ENCODE peak calls at places on chromosomes 2 and 18, in nine cellular contexts. T is HTR-8/SVneo; K is stimulated activated CD8-positive, alpha-beta memory T cell treated with anti-CD3 and anti-CD28 coated beads, Interleukin-7, amount 100 ng/mL, for 1 hour; I is T-cell; J is ELF-1; E is islet precursor cell; M is activated T-helper 1 cell treated with anti-CD3 and anti-CD28 coated beads, Interleukin-12 subunit alpha, Interleukin-12 subunit beta, Interleukin-2, Interleukin-4 antibody, amounts not matched to agents 30 ng/mL and 10 ng/mL and 1 ng/mL, durations not matched to agents 14 hours and 24 hours and 36 hours; D is glutamatergic neuron; O is fibroblast of villous mesenchyme. H is an unnamed sample.
A peak's percentile ranks its signal among the peaks of the same experiment; 100 is the strongest.

GRCh38 chr2:150097891-150098595 is 389.4 kb downstream of the RND3 start:
- DNase-seq in T (no peak), J (no peak), M (no peak), O (peak; percentile 42), I (no peak), D (no peak), K (no peak), E (no peak), H (no peak)

GRCh38 chr2:151437630-151438029 is 27.9 kb downstream of the RIF1 start:
- DNase-seq in M (no peak), E (no peak), K (no peak), T (peak; percentile 10), I (no peak), J (no peak), D (no peak), O (peak; percentile 44), H (no peak)

GRCh38 chr2:37322368-37322767 is 2.3 kb downstream of the PRKD3 start:
- DNase-seq in D (no peak), J (no peak), I (no peak), K (no peak), E (no peak), M (no peak), T (no peak), O (peak; percentile 71), H (no peak)

GRCh38 chr2:5696741-5697521 is 4.7 kb downstream of the SOX11 start:
- DNase-seq in D (peak; percentile 73), E (peak; percentile 79), T (no peak), K (no peak), J (peak; percentile 81), M (no peak), O (no peak), I (no peak), H (no peak)

GRCh38 chr2:164917296-164917903 is 37.9 kb downstream of the SLC38A11 start:
- DNase-seq in J (peak; percentile 19), K (no peak), O (peak; percentile 58), D (no peak), I (no peak), E (peak; percentile 73), M (no peak), T (no peak), H (no peak)

GRCh38 chr2:236682651-236683422 is 113.2 kb downstream of the ACKR3 start:
- DNase-seq in D (no peak), I (no peak), T (no peak), J (no peak), K (no peak), O (no peak), E (no peak), M (no peak), H (no peak)

GRCh38 chr2:9247177-9247576 is 40.6 kb downstream of the ASAP2 start:
- DNase-seq in T (no peak), K (no peak), M (no peak), O (no peak), J (no peak), E (no peak), I (no peak), D (peak; percentile 71), H (no peak)

GRCh38 chr2:43458002-43458628 is 137.7 kb downstream of the THADA start:
- DNase-seq in D (no peak), T (peak; percentile 34), K (no peak), I (no peak), O (peak; percentile 89), J (no peak), M (no peak), E (no peak), H (no peak)

GRCh38 chr18:78378983-78379382 is 600.6 kb upstream of the SALL3 start:
- DNase-seq in M (no peak), D (no peak), J (no peak), E (no peak), T (no peak), K (no peak), O (no peak), I (no peak), H (no peak)

GRCh38 chr2:24269270-24269669 is 91.1 kb downstream of the ITSN2 start:
- DNase-seq in T (no peak), M (no peak), E (no peak), J (no peak), K (no peak), I (no peak), O (no peak), D (no peak), H (no peak)

GRCh38 chr2:151269798-151270568 is 8.3 kb upstream of the RBM43 start:
- DNase-seq in I (no peak), O (no peak), E (no peak), J (no peak), M (no peak), D (no peak), T (no peak), K (no peak), H (no peak)

GRCh38 chr2:145797692-145798091 is 1277.8 kb upstream of the ZEB2 start:
- DNase-seq in K (no peak), E (no peak), D (no peak), M (no peak), T (no peak), J (no peak), O (no peak), I (no peak), H (no peak)

GRCh38 chr18:46917808-46918600 is 602 bp downstream of the KATNAL2 start:
- DNase-seq in D (no peak), O (peak; percentile 17), T (peak; percentile 22), I (no peak), M (peak; percentile 5), E (no peak), K (no peak), J (peak; percentile 78), H (no peak)

GRCh38 chr2:197254776-197255521 is 55.6 kb downstream of the ANKRD44 start:
- DNase-seq in O (no peak), K (no peak), M (no peak), I (no peak), E (no peak), J (no peak), D (no peak), T (no peak), H (no peak)

GRCh38 chr2:136162438-136162837 is 44.5 kb upstream of the CXCR4 start:
- DNase-seq in J (no peak), D (no peak), E (no peak), O (no peak), T (no peak), M (no peak), K (no peak), I (no peak), H (no peak)

GRCh38 chr18:58611471-58612131 is 17.3 kb downstream of the ALPK2 start:
- DNase-seq in K (no peak), O (peak; percentile 70), T (no peak), E (peak; percentile 90), I (no peak), D (no peak), M (no peak), J (peak; percentile 81), H (no peak)

GRCh38 chr2:170165129-170165528 is 12.8 kb upstream of the MYO3B start:
- DNase-seq in M (no peak), J (no peak), T (no peak), O (no peak), D (no peak), E (no peak), I (no peak), K (no peak), H (no peak)

GRCh38 chr2:85862426-85862825 is 26.4 kb downstream of the ST3GAL5 start:
- DNase-seq in K (no peak), I (no peak), T (no peak), J (no peak), M (no peak), E (no peak), D (no peak), O (no peak), H (peak; percentile 64)

GRCh38 chr2:50535971-50536759 is 495.8 kb downstream of the NRXN1 start:
- DNase-seq in O (no peak), I (no peak), J (no peak), M (no peak), D (peak; percentile 16), K (no peak), T (peak; percentile 10), E (no peak), H (no peak)

GRCh38 chr18:3679254-3679653 is 229.3 kb downstream of the TGIF1 start:
- DNase-seq in T (no peak), E (no peak), O (no peak), J (no peak), K (no peak), D (no peak), M (no peak), I (no peak), H (no peak)

GRCh38 chr2:208256192-208256782 is 1.4 kb upstream of the IDH1 start:
- DNase-seq in E (no peak), K (no peak), T (no peak), I (no peak), D (no peak), M (no peak), O (no peak), J (no peak), H (no peak)

H was measured in CD8-positive, alpha-beta T cell.